ENCODE peak calls at places on chromosomes 5 and 9, in four cellular contexts. C is brain microvascular endothelial cell, F is hepatocyte, Y is psoas muscle. S is an unnamed sample.

GRCh38 chr5:88172847-88173758 is 95.5 kb downstream of the TMEM161B start:
- DNase-seq in F (peak; percentile 24), Y (no peak), C (no peak), S (peak; percentile 32)

GRCh38 chr5:115372121-115372520 is 75.7 kb upstream of the CCDC112 start:
- DNase-seq in Y (no peak), C (no peak), F (no peak), S (no peak)

GRCh38 chr9:36987891-36988290 is 46.2 kb downstream of the PAX5 start:
- DNase-seq in F (no peak), C (no peak), Y (no peak), S (no peak)

GRCh38 chr5:108093186-108093585 is 288.7 kb downstream of the FBXL17 start:
- DNase-seq in C (no peak), F (peak; percentile 14), Y (no peak), S (no peak)

GRCh38 chr5:4420177-4420576 is 720.0 kb upstream of the ADAMTS16 start:
- DNase-seq in Y (no peak), F (no peak), C (no peak), S (no peak)

GRCh38 chr5:144328505-144328904 is 157.8 kb downstream of the KCTD16 start:
- DNase-seq in Y (no peak), C (no peak), F (no peak), S (no peak)

GRCh38 chr9:126108240-126108639 is 218.4 kb upstream of the MVB12B start:
- DNase-seq in Y (no peak), F (peak; percentile 33), C (peak; percentile 4), S (no peak)

GRCh38 chr5:82494942-82495341 is 216.8 kb upstream of the RPS23 start:
- DNase-seq in C (no peak), F (no peak), Y (no peak), S (no peak)

GRCh38 chr9:119974026-119974425 is 604.8 kb upstream of the BRINP1 start:
- DNase-seq in C (no peak), F (no peak), Y (no peak), S (no peak)

GRCh38 chr9:14383296-14383695 is 69.4 kb upstream of the NFIB start:
- DNase-seq in Y (no peak), F (no peak), C (peak; percentile 56), S (no peak)

GRCh38 chr5:149857499-149857898 is 87.1 kb downstream of the PDE6A start:
- DNase-seq in F (peak; percentile 49), Y (peak; percentile 92), C (peak; percentile 27), S (peak; percentile 96)

GRCh38 chr5:20276061-20276958 is 288.3 kb upstream of the CDH18 start:
- DNase-seq in C (no peak), F (peak; percentile 9), Y (no peak), S (no peak)

GRCh38 chr9:87336914-87337333 is 160.7 kb upstream of the DAPK1 start:
- DNase-seq in C (peak; percentile 42), F (peak; percentile 86), Y (no peak), S (peak; percentile 24)

GRCh38 chr5:105587963-105588662 is 2025.5 kb upstream of the NUDT12 start:
- DNase-seq in Y (no peak), C (no peak), F (no peak), S (no peak)

GRCh38 chr9:122346478-122347347 is 24.1 kb upstream of the PTGS1 start:
- DNase-seq in Y (peak; percentile 68), F (peak; percentile 55), C (no peak), S (peak; percentile 42)

GRCh38 chr5:82707741-82708140 is 369.5 kb downstream of the TMEM167A start:
- DNase-seq in C (peak; percentile 9), Y (no peak), F (no peak), S (no peak)

GRCh38 chr9:122213589-122214413 is 15.0 kb downstream of the LHX6 start:
- DNase-seq in F (peak; percentile 83), Y (peak; percentile 44), C (no peak), S (peak; percentile 64)

GRCh38 chr5:156755421-156756087 is 94.5 kb upstream of the PPP1R2B start:
- DNase-seq in Y (no peak), F (no peak), C (no peak), S (no peak)

GRCh38 chr5:141757402-141757801 is 75.4 kb upstream of the ARAP3 start:
- DNase-seq in F (peak; percentile 40), Y (no peak), C (peak; percentile 35), S (peak; percentile 37)

GRCh38 chr9:89802809-89803355 is 198.1 kb downstream of the GADD45G start:
- DNase-seq in F (peak; percentile 28), C (peak; percentile 7), Y (peak; percentile 31), S (no peak)

GRCh38 chr5:134370306-134370870 is 981 bp upstream of the UBE2B start:
- DNase-seq in C (peak; percentile 8), Y (no peak), F (no peak), S (no peak)

GRCh38 chr9:77541600-77541999 is 106.5 kb downstream of the GNA14 start:
- DNase-seq in C (no peak), Y (no peak), F (no peak), S (no peak)

GRCh38 chr5:131545856-131546255 is 89.2 kb downstream of the RAPGEF6 start:
- DNase-seq in C (peak; percentile 58), Y (no peak), F (no peak), S (no peak)

GRCh38 chr9:8696536-8696935 is 897.0 kb upstream of the DMAC1 start:
- DNase-seq in F (no peak), C (no peak), Y (no peak), S (no peak)

GRCh38 chr9:107674937-107675277 is 185.3 kb upstream of the KLF4 start:
- DNase-seq in Y (no peak), C (no peak), F (no peak), S (no peak)

GRCh38 chr9:71270554-71270953 is 149.1 kb upstream of the TRPM3 start:
- DNase-seq in C (no peak), Y (no peak), F (no peak), S (no peak)

GRCh38 chr9:78821126-78821822 is 524.3 kb downstream of the PSAT1 start:
- DNase-seq in C (peak; percentile 12), F (peak; percentile 51), Y (no peak), S (no peak)
- H3K4me3 ChIP-seq in C (peak overlapping the region; percentile 22), F (no peak overlapping the region), Y (peak overlapping the region; percentile 20), S (peak overlapping the region; percentile 5)

GRCh38 chr5:154813158-154813557 is 37.2 kb downstream of the FAXDC2 start:
- DNase-seq in F (no peak), C (no peak), Y (no peak), S (no peak)
- H3K36me3 ChIP-seq in F (no peaks in the 10 kb centered on the region), C (peaks cover 80% of the 10 kb centered on the region), Y (peaks cover 99% of the 10 kb centered on the region), S (peaks cover 9% of the 10 kb centered on the region)

DNA sequence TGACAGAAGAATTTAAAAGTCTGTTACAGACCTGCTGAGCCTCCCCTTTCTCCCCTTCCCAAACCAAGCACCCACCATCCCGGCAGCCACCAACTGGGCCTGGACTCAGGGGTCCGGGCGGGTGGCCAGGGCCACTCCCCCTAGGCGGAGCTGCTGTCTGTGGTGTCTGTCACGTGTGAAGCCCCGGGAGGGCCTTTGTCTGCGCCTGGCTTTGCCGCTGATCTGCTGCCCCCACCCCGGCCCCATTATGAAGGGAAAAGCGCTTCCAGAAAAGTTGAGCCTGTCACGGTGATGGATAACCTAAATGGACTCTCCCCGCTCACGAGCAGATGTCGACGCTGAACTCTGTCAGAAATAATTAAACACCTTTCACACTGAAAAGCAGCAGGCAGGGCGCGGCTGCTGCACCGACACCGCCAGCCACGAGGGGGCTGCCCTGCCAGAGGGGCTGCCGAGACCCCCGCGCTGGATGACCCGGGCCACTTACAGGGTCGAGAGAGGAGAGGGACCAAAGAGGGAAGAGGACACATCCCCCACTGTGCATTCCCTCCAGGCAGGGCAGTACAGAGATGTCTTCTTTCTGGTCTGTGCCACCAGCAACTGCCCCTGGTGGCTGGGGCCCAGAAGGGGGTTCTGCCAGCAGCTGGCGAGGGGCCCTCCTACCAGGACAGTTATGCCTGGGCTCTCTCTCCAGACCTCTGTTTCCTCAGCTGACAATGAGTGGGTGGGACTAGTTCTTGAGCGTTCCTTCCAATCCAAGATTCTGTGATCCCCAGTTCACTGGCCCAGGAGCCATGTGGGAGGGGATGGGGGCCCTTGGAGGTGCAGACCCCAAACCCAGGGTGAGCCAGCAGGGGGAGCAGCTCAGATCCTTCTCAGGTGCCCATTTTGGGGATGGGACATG is 36.0 kb upstream of the BARHL1 start:
- DNase-seq in Y (no peak), C (peak; percentile 11), F (peak; percentile 64), S (no peak)
- TF ChIP-seq CTCF in Y (peak; percentile 7), C (peak; percentile 64), F (peak; percentile 47), S (no peak)

GRCh38 chr5:173537228-173537627 is 79.2 kb downstream of the BOD1 start:
- DNase-seq in Y (no peak), C (no peak), F (no peak), S (no peak)
- H3K4me3 ChIP-seq in Y (no peak overlapping the region), C (no peak overlapping the region), F (no peak overlapping the region), S (no peak overlapping the region)

DNA sequence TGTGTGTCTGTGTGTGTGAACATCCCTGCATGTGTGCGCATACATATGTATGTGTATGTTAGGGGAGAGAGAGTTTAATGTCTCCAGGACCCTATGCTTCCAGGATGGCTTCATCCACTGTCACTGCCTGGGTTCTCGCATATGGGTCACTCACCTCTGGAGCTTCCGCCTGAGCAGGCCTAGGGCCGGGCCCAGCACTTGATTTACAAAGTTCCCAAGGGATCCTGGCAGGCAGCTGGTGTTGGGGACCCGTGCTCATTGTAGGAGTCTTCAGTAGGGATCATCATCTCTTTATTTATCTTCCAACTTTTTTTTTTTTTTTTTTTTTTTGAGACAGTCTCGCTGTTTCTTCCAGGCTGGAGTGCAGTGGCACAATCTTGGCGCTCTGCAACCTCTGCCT is 13.0 kb downstream of the TBC1D13 start:
- DNase-seq in F (no peak), C (no peak), Y (no peak), S (no peak)
- H3K36me3 ChIP-seq in F (no peaks in the 10 kb centered on the region), C (peaks cover 49% of the 10 kb centered on the region), Y (peaks cover 98% of the 10 kb centered on the region), S (peaks cover 10% of the 10 kb centered on the region)

S was measured in colonic mucosa.